ENCODE peak calls at places on chromosomes 12 and 14, in eight cellular contexts. X is central memory CD4-positive, alpha-beta T cell; H is NCI-H510A treated with DMSO at 0.1 percent for 48 hours; N is GM13976; J is aorta; A is cerebellum; I is activated CD8-positive, alpha-beta memory T cell treated with anti-CD3 and anti-CD28 coated beads for 24 hours; K is activated T-helper 9 cell treated with anti-CD3 and anti-CD28 coated beads, Interleukin-2, amount 50 U/mL, for 16 hours. Q is an unnamed sample.

GRCh38 chr14:51806026-51806590 is 54.3 kb upstream of the GNG2 start:
- DNase-seq in X (no peak), I (no peak), H (no peak), K (no peak), J (no peak), A (no peak), N (no peak), Q (no peak)

GRCh38 chr12:92528097-92528496 is 174.7 kb upstream of the PLEKHG7 start:
- DNase-seq in K (no peak), X (no peak), N (no peak), I (no peak), A (no peak), J (no peak), H (no peak), Q (no peak)

GRCh38 chr12:3061129-3061857 is 15.9 kb upstream of the TSPAN9 start:
- DNase-seq in H (no peak), K (no peak), N (no peak), A (peak), X (no peak), I (no peak), J (no peak), Q (no peak)

GRCh38 chr12:114916531-114916930 is 232.6 kb upstream of the TBX3 start:
- DNase-seq in J (no peak), I (no peak), A (peak), X (no peak), K (no peak), H (no peak), N (no peak), Q (no peak)

GRCh38 chr12:50558970-50559369 is 54.2 kb downstream of the DIP2B start:
- DNase-seq in N (no peak), J (no peak), X (no peak), I (no peak), K (no peak), H (no peak), A (no peak), Q (no peak)

GRCh38 chr14:49966304-49966809 is 73.5 kb downstream of the ARF6 start:
- DNase-seq in N (no peak), A (no peak), I (no peak), H (no peak), K (no peak), J (no peak), X (no peak), Q (no peak)

GRCh38 chr14:91354979-91355685 is 62.5 kb downstream of the CCDC88C start:
- DNase-seq in N (peak), H (peak), A (no peak), I (peak), J (peak), K (peak), X (no peak), Q (no peak)

GRCh38 chr12:100926669-100927248 is 132.2 kb downstream of the ANO4 start:
- DNase-seq in H (no peak), X (no peak), J (no peak), N (no peak), K (no peak), I (no peak), A (no peak), Q (no peak)

GRCh38 chr12:116924558-116925453 is 14.1 kb downstream of the FBXW8 start:
- DNase-seq in H (no peak), I (peak), J (no peak), X (peak), N (no peak), A (no peak), K (peak), Q (peak)

GRCh38 chr12:90970911-90971310 is 15.9 kb upstream of the CCER1 start:
- DNase-seq in A (no peak), X (no peak), N (no peak), H (no peak), J (no peak), K (no peak), I (no peak), Q (no peak)

GRCh38 chr14:88838015-88838414 is 13.6 kb downstream of the TTC8 start:
- DNase-seq in I (no peak), N (no peak), A (no peak), H (no peak), J (no peak), X (no peak), K (no peak), Q (no peak)

GRCh38 chr12:31370645-31371620 is 45.0 kb upstream of the SINHCAF start:
- DNase-seq in H (no peak), J (no peak), N (no peak), X (no peak), A (no peak), K (no peak), I (no peak), Q (no peak)

GRCh38 chr14:72646861-72647528 is 246.9 kb downstream of the DPF3 start:
- DNase-seq in A (no peak), X (no peak), K (no peak), N (no peak), H (no peak), I (no peak), J (no peak), Q (no peak)

GRCh38 chr12:2244013-2244861 is 191.4 kb downstream of the CACNA1C start:
- DNase-seq in K (no peak), N (no peak), H (no peak), I (no peak), X (no peak), A (no peak), J (peak), Q (no peak)

Q was measured in GM06990.